ENCODE peak calls at places on chromosome 15, in eight cellular contexts. J is psoas muscle; Z is endothelial cell of umbilical vein; E is HCT116; S is suprapubic skin; H is naive thymus-derived CD4-positive, alpha-beta T cell; M is stomach; D is PC-9. F is an unnamed sample. For H3K36me3, the result is how much of the 10 kb centered on the place peaks cover.

GRCh38 chr15:67126551-67127333 is 61.3 kb downstream of the SMAD3 start:
- DNase-seq in H (no peak), Z (no peak), D (no peak), S (no peak), M (no peak), J (no peak), E (no peak), F (no peak)

GRCh38 chr15:63752075-63752684 is 81.6 kb downstream of the HERC1 start:
- DNase-seq in M (peak), S (no peak), H (peak), E (peak), D (no peak), Z (peak), J (no peak), F (peak)

GRCh38 chr15:92878593-92879053 is 21.5 kb upstream of the CHD2 start:
- DNase-seq in S (no peak), J (no peak), H (no peak), D (no peak), Z (no peak), M (no peak), E (no peak), F (no peak)

GRCh38 chr15:34620814-34621213 is 37.4 kb upstream of the GOLGA8B start:
- DNase-seq in E (no peak), D (no peak), M (no peak), S (no peak), J (no peak), H (no peak), Z (peak), F (no peak)

GRCh38 chr15:29090617-29091466 is 178.8 kb downstream of the NSMCE3 start:
- DNase-seq in S (no peak), M (no peak), J (no peak), Z (no peak), D (no peak), E (peak), H (peak), F (peak)

GRCh38 chr15:40340038-40340739 is 550 bp downstream of the CCDC9B start:
- DNase-seq in H (no peak), J (peak), D (no peak), Z (peak), S (no peak), M (peak), E (no peak), F (no peak)

GRCh38 chr15:33309602-33310276 is 1.0 kb upstream of the RYR3 start:
- DNase-seq in J (no peak), D (no peak), Z (no peak), H (no peak), E (no peak), S (no peak), M (no peak), F (no peak)

GRCh38 chr15:63246691-63247464 is 30.5 kb upstream of the APH1B start:
- DNase-seq in D (peak), J (no peak), S (no peak), M (no peak), H (no peak), E (no peak), Z (no peak), F (no peak)

GRCh38 chr15:60682615-60683014 is 203.7 kb upstream of the ICE2 start:
- DNase-seq in E (no peak), Z (no peak), D (no peak), M (no peak), S (no peak), H (no peak), J (peak), F (no peak)

GRCh38 chr15:67999320-68000100 is 54.6 kb upstream of the PIAS1 start:
- DNase-seq in J (no peak), E (no peak), H (no peak), S (no peak), D (no peak), Z (no peak), M (no peak), F (no peak)

GRCh38 chr15:70212288-70212962 is 114.7 kb upstream of the TLE3 start:
- DNase-seq in H (no peak), M (no peak), J (no peak), E (no peak), Z (no peak), S (no peak), D (no peak), F (no peak)

GRCh38 chr15:72318408-72318942 is 1.5 kb downstream of the CELF6 start:
- DNase-seq in D (no peak), Z (no peak), E (no peak), M (no peak), J (no peak), H (no peak), S (no peak), F (no peak)

GRCh38 chr15:60212536-60212935 is 185.2 kb downstream of the ANXA2 start:
- DNase-seq in H (no peak), J (no peak), E (no peak), M (no peak), D (no peak), S (no peak), Z (no peak), F (no peak)

GRCh38 chr15:66603301-66604179 is 37.7 kb upstream of the LCTL start:
- DNase-seq in E (peak), D (no peak), S (no peak), H (peak), M (peak), Z (peak), J (peak), F (peak)

GRCh38 chr15:62297933-62298332 is 132.8 kb upstream of the C2CD4B start:
- DNase-seq in J (no peak), H (no peak), M (no peak), S (no peak), E (no peak), Z (no peak), D (no peak), F (no peak)

GRCh38 chr15:70196314-70197291 is 98.9 kb upstream of the TLE3 start:
- DNase-seq in E (no peak), S (peak), H (no peak), J (peak), D (peak), M (peak), Z (no peak), F (no peak)

GRCh38 chr15:100801256-100801900 is 78.3 kb upstream of the ALDH1A3 start:
- DNase-seq in E (no peak), D (no peak), M (no peak), Z (no peak), H (no peak), S (no peak), J (no peak), F (no peak)

GRCh38 chr15:63501256-63502089 is 2.9 kb upstream of the USP3 start:
- DNase-seq in S (peak), E (no peak), D (peak), H (peak), J (peak), M (peak), Z (peak), F (no peak)

GRCh38 chr15:62665449-62665848 is 377.1 kb upstream of the TPM1 start:
- DNase-seq in M (no peak), E (no peak), Z (peak), J (no peak), H (no peak), D (no peak), S (no peak), F (no peak)

GRCh38 chr15:98025237-98025636 is 64.7 kb downstream of the ARRDC4 start:
- DNase-seq in S (no peak), J (no peak), D (peak), E (no peak), H (no peak), M (no peak), Z (peak), F (no peak)

GRCh38 chr15:43516185-43516584 is 1.2 kb upstream of the MAP1A start:
- DNase-seq in S (no peak), E (no peak), Z (no peak), M (no peak), H (no peak), J (peak), D (no peak), F (no peak)

GRCh38 chr15:65092911-65093792 is 16.6 kb downstream of the KBTBD13 start:
- DNase-seq in E (no peak), M (no peak), D (no peak), S (no peak), H (no peak), Z (no peak), J (no peak), F (no peak)

GRCh38 chr15:69607101-69607500 is 154.5 kb downstream of the RPLP1 start:
- DNase-seq in M (no peak), J (no peak), H (no peak), Z (no peak), D (no peak), S (peak), E (no peak), F (no peak)

GRCh38 chr15:63967616-63968015 is 78.7 kb downstream of the DAPK2 start:
- DNase-seq in M (no peak), S (no peak), Z (no peak), J (no peak), E (no peak), D (no peak), H (no peak), F (no peak)

GRCh38 chr15:80590772-80591355 is 104.2 kb upstream of the ABHD17C start:
- DNase-seq in E (no peak), H (no peak), S (no peak), Z (peak), M (no peak), D (no peak), J (no peak), F (no peak)

GRCh38 chr15:38076806-38077205 is 142.4 kb downstream of the TMCO5A start:
- DNase-seq in M (no peak), Z (no peak), H (no peak), D (no peak), S (no peak), E (no peak), J (peak), F (no peak)

GRCh38 chr15:34610388-34610787 is 26.9 kb upstream of the GOLGA8B start:
- DNase-seq in E (peak), Z (peak), J (no peak), H (peak), M (no peak), D (no peak), S (no peak), F (no peak)

GRCh38 chr15:70974004-70974832 is 81.6 kb downstream of the LRRC49 start:
- DNase-seq in S (no peak), D (no peak), Z (peak), E (peak), H (no peak), M (no peak), J (no peak), F (no peak)

GRCh38 chr15:35066094-35066493 is 19.0 kb downstream of the NANOGP8 start:
- DNase-seq in S (no peak), E (no peak), J (no peak), Z (no peak), D (no peak), M (no peak), H (no peak), F (no peak)

GRCh38 chr15:76065267-76065666 is 5.5 kb downstream of the TMEM266 start:
- DNase-seq in E (no peak), M (no peak), H (no peak), S (no peak), Z (no peak), D (no peak), J (no peak), F (no peak)

GRCh38 chr15:81312790-81313543 is 11.0 kb downstream of the STARD5 start:
- DNase-seq in D (peak), J (peak), E (peak), S (peak), M (peak), Z (peak), H (no peak), F (no peak)

GRCh38 chr15:69508659-69509058 is 56.0 kb downstream of the RPLP1 start:
- DNase-seq in Z (no peak), M (no peak), E (no peak), S (no peak), J (no peak), H (no peak), D (no peak), F (no peak)

GRCh38 chr15:85743392-85744045 is 51.2 kb downstream of the KLHL25 start:
- DNase-seq in M (no peak), E (no peak), S (peak), H (no peak), Z (no peak), J (no peak), D (no peak), F (no peak)

GRCh38 chr15:85746641-85747040 is 48.1 kb downstream of the KLHL25 start:
- DNase-seq in M (no peak), J (no peak), S (peak), D (no peak), H (no peak), Z (no peak), E (no peak), F (no peak)

GRCh38 chr15:85744636-85745422 is 49.9 kb downstream of the KLHL25 start:
- DNase-seq in E (no peak), Z (no peak), M (no peak), J (no peak), D (no peak), H (no peak), S (peak), F (no peak)

GRCh38 chr15:85748176-85748575 is 46.5 kb downstream of the KLHL25 start:
- DNase-seq in J (no peak), E (no peak), S (no peak), M (peak), Z (no peak), H (no peak), D (no peak), F (no peak)

DNA sequence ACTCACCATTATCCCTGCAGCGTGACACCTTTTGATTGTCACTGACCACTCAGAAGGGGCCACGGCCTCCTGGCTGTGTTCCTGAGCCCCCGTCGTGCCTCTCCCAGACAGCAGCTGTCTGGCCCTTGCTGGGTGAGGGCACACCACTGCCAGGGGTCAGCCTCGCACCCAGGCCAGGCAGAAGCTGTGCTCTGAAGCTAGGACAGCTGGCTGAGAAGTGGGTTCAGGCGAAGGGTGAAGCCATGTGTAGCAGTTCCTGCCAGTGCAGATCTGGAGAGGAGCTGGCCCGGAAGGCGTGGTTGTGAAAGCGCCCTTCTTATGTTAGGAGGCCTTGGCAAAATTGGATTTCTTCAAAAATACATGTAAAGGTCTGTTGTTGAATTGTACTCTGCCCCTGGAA is 49.2 kb downstream of the KLHL25 start:
- DNase-seq in D (no peak), Z (no peak), S (peak), J (peak), M (no peak), E (no peak), H (no peak), F (no peak)
- H3K36me3 ChIP-seq in D (under half), Z (under half), S (half or more), J (half or more), M (half or more), E (under half), H (under half), F (half or more)

GRCh38 chr15:78034495-78035191 is 42.9 kb downstream of the TBC1D2B start:
- DNase-seq in M (peak), H (peak), E (no peak), J (peak), S (no peak), Z (peak), D (no peak), F (peak)
- H3K27ac ChIP-seq in M (peak), H (peak), E (no peak), J (peak), S (peak), Z (peak), D (no peak), F (peak)

GRCh38 chr15:31245756-31246155 is 80.9 kb upstream of the KLF13 start:
- DNase-seq in S (no peak), E (no peak), H (no peak), Z (no peak), D (no peak), J (no peak), M (no peak), F (no peak)
- H3K36me3 ChIP-seq in S (under half), E (under half), H (under half), Z (under half), D (under half), J (under half), M (under half), F (under half)

GRCh38 chr15:57509121-57509520 is 82.6 kb upstream of the MYZAP start:
- DNase-seq in H (no peak), Z (no peak), E (no peak), D (no peak), J (no peak), M (no peak), S (no peak), F (no peak)
- H3K27ac ChIP-seq in H (no peak), Z (no peak), E (no peak), D (no peak), J (no peak), M (peak), S (peak), F (no peak)

DNA sequence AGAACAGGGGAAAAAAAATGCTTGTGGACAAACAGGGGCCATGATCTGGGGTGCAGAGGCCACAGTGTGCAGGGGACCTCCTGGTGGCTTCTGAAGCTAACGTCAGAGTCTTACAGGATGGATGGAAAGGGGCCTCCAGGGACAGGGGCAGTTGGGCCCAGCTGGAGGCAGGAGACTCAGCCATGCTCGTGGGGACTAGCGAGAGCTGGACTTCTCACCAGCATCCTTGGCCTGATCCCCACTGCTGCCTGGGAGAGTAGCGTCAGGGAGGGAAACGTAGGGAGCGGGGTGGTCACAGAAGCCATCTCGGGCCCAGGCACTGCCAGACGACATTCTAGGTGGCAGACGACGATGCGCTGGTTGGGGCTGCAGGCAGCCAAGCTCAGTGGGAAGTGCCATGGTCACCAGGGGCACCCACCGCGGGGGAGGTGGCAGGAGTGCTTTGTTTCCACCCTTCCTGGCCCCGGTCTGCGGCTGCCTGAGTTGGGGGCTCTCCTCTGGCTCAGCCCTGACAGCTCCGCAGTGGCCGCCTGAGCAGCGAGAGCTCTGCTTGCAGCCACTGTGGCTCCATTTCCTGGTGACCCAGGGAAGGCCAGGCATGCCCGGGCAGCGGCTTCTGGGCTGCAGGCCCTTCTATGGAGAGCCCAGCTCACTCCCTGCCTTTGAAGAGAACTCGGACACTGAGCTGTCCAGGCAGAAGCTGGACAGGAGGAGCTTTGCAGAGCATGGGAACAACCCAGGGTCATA is 31.0 kb downstream of the KLHL25 start:
- DNase-seq in H (no peak), D (no peak), S (no peak), Z (no peak), E (no peak), J (peak), M (no peak), F (no peak)
- H3K36me3 ChIP-seq in H (under half), D (under half), S (under half), Z (under half), E (under half), J (under half), M (under half), F (under half)

GRCh38 chr15:36894062-36894461 is 206.3 kb downstream of the MEIS2 start:
- DNase-seq in M (no peak), D (no peak), E (no peak), J (no peak), H (no peak), S (no peak), Z (no peak), F (no peak)

GRCh38 chr15:36898522-36899126 is 201.7 kb downstream of the MEIS2 start:
- DNase-seq in Z (no peak), H (no peak), E (no peak), D (no peak), J (no peak), S (no peak), M (no peak), F (no peak)

GRCh38 chr15:36899696-36900095 is 200.7 kb downstream of the MEIS2 start:
- DNase-seq in J (no peak), D (no peak), M (no peak), S (no peak), Z (no peak), H (no peak), E (no peak), F (no peak)

GRCh38 chr15:36897834-36898233 is 202.5 kb downstream of the MEIS2 start:
- DNase-seq in J (no peak), M (no peak), H (no peak), D (no peak), Z (no peak), S (no peak), E (no peak), F (no peak)

DNA sequence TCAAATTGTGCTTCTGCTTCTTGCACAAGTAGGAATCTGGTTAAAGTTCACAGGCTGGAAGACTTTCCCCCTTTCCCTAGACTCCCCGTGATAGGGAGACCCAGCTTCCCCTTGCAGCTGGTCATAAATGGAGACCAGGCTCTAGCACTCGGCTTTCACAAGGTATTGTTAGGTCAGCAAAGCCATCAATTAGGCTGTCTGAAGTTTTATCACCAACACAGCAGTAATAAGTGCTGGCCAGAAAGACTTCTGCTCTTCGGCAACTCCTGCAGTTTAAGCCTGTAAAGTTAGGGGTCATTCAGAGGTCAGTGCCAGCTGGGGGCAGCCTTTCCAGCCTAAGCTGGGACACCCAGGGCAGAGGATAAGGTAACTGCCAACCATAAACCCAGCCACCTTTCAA is 203.4 kb downstream of the MEIS2 start:
- DNase-seq in J (no peak), Z (no peak), E (no peak), D (no peak), M (no peak), H (no peak), S (no peak), F (no peak)
- H3K27ac ChIP-seq in J (no peak), Z (no peak), E (peak), D (no peak), M (peak), H (no peak), S (no peak), F (no peak)

GRCh38 chr15:48422401-48422800 is 91.2 kb downstream of the DUT start:
- DNase-seq in S (no peak), E (no peak), M (no peak), H (no peak), Z (no peak), D (no peak), J (no peak), F (no peak)

GRCh38 chr15:48426047-48426446 is 94.8 kb downstream of the DUT start:
- DNase-seq in S (no peak), M (no peak), Z (no peak), E (no peak), D (no peak), H (no peak), J (no peak), F (no peak)

GRCh38 chr15:48425051-48425450 is 93.8 kb downstream of the DUT start:
- DNase-seq in Z (no peak), S (no peak), D (no peak), E (no peak), H (no peak), M (no peak), J (no peak), F (no peak)

GRCh38 chr15:48423342-48423741 is 92.1 kb downstream of the DUT start:
- DNase-seq in Z (no peak), M (no peak), S (no peak), E (no peak), D (no peak), J (no peak), H (no peak), F (no peak)

DNA sequence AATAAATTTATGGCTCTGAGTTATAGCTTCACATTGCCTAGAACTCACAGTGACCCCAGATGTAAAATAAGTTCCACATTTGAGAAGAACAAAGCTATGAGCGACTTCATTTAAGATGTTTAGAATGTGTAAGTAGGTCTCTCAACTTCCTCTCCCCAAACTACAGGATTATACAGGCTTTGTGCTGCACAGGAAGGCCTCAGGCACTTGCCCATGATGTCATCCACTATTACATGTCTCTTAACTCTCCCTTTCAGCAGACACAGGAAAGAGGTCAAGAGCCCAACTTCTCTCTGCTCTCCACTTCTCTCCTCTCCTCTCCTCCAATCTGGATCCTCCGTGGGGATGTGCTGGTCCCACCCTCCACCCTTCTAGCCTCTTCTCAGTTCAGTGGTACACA is 92.8 kb downstream of the DUT start:
- DNase-seq in D (no peak), J (no peak), H (no peak), S (no peak), M (no peak), E (no peak), Z (peak), F (no peak)
- H3K36me3 ChIP-seq in D (under half), J (under half), H (under half), S (under half), M (half or more), E (under half), Z (under half), F (under half)

GRCh38 chr15:74408385-74408784 is 25.4 kb downstream of the SEMA7A start:
- DNase-seq in D (no peak), H (no peak), E (no peak), S (no peak), M (no peak), Z (no peak), J (no peak), F (no peak)
- H3K27ac ChIP-seq in D (no peak), H (no peak), E (no peak), S (no peak), M (no peak), Z (no peak), J (no peak), F (no peak)

F was measured in CD8-positive, alpha-beta memory T cell.